ENCODE peak calls at places on chromosome 1, in four cellular contexts. N, K, L and D are unnamed samples.

GRCh38 chr1:218538341-218538740 is 193.2 kb downstream of the TGFB2 start:
- ATAC-seq in N (no peak), K (no peak), L (no peak), D (no peak)

GRCh38 chr1:62286778-62287224 is 32.4 kb downstream of the KANK4 start:
- ATAC-seq in N (peak), K (no peak), L (peak), D (no peak)

GRCh38 chr1:157270705-157271274 is 132.6 kb upstream of the ETV3 start:
- ATAC-seq in N (no peak), K (no peak), L (no peak), D (no peak)

GRCh38 chr1:34781071-34781843 is at the start of gene GJB3:
- ATAC-seq in N (peak), K (no peak), L (peak), D (peak)

GRCh38 chr1:85451236-85451830 is 13.6 kb downstream of the DDAH1 start:
- ATAC-seq in N (no peak), K (no peak), L (peak), D (no peak)

GRCh38 chr1:8009043-8010002 is 16.8 kb downstream of the ERRFI1 start:
- ATAC-seq in N (no peak), K (no peak), L (no peak), D (no peak)

GRCh38 chr1:211548321-211549091 is 30.5 kb downstream of the SLC30A1 start:
- ATAC-seq in N (no peak), K (peak), L (no peak), D (no peak)

GRCh38 chr1:206909883-206910318 is 11.8 kb downstream of the FCMR start:
- ATAC-seq in N (peak), K (peak), L (peak), D (no peak)

GRCh38 chr1:152015766-152016165 is 21.0 kb downstream of the S100A11 start:
- ATAC-seq in N (no peak), K (no peak), L (no peak), D (no peak)

GRCh38 chr1:113858982-113859381 is 12.5 kb downstream of the PTPN22 start:
- ATAC-seq in N (no peak), K (no peak), L (no peak), D (no peak)

GRCh38 chr1:210684466-210685294 is 356.0 kb downstream of the HHAT start:
- ATAC-seq in N (no peak), K (no peak), L (no peak), D (no peak)